ENCODE peak calls at places on chromosomes 12 and 14, in eight cellular contexts. F is HCEC 1CT; D is WTC11; B is hypothalamus; P is stimulated activated effector memory CD8-positive, alpha-beta T cell treated with anti-CD3 and anti-CD28 coated beads, Interleukin-12 subunit alpha, Interleukin-12 subunit beta, amount 100 ng/mL, for 72 hours; K is body of pancreas; C is activated CD8-positive, alpha-beta memory T cell treated with anti-CD3 and anti-CD28 coated beads, Interleukin-2, amount 50 U/mL, for 4 hours; Z is AML-193. Y is an unnamed sample.

GRCh38 chr12:45434094-45434493 is 218.2 kb downstream of the ANO6 start:
- DNase-seq in F (no peak), D (no peak), B (no peak), P (no peak), K (no peak), C (no peak), Z (no peak), Y (no peak)

GRCh38 chr12:6199531-6200265 is 502 bp upstream of the CD9 start:
- DNase-seq in F (peak; percentile 35), D (peak; percentile 60), B (no peak), P (no peak), K (peak; percentile 49), C (no peak), Z (no peak), Y (no peak)

GRCh38 chr14:81234268-81234667 is 13.5 kb upstream of the GTF2A1 start:
- DNase-seq in F (no peak), D (no peak), B (no peak), P (no peak), K (no peak), C (no peak), Z (no peak), Y (no peak)

GRCh38 chr12:45192041-45192695 is 23.7 kb upstream of the ANO6 start:
- DNase-seq in F (peak; percentile 51), D (no peak), B (no peak), P (no peak), K (no peak), C (no peak), Z (peak; percentile 48), Y (no peak)

GRCh38 chr12:21649034-21649433 is 8.6 kb downstream of the LDHB start:
- DNase-seq in F (no peak), D (no peak), B (no peak), P (no peak), K (no peak), C (no peak), Z (no peak), Y (no peak)

GRCh38 chr12:39824505-39825198 is 205.0 kb upstream of the ABCD2 start:
- DNase-seq in F (no peak), D (no peak), B (no peak), P (no peak), K (no peak), C (no peak), Z (no peak), Y (no peak)

GRCh38 chr14:70097576-70098256 is 91.0 kb downstream of the SLC8A3 start:
- DNase-seq in F (no peak), D (no peak), B (no peak), P (no peak), K (no peak), C (no peak), Z (no peak), Y (no peak)

GRCh38 chr14:52068741-52069616 is at the start of gene NID2:
- DNase-seq in F (peak; percentile 97), D (peak; percentile 91), B (no peak), P (peak; percentile 42), K (peak; percentile 69), C (peak; percentile 29), Z (no peak), Y (no peak)

GRCh38 chr12:41905703-41906297 is 238.9 kb downstream of the GXYLT1 start:
- DNase-seq in F (no peak), D (no peak), B (no peak), P (no peak), K (no peak), C (no peak), Z (no peak), Y (no peak)

GRCh38 chr14:87940382-87940781 is 52.6 kb downstream of the GALC start:
- DNase-seq in F (no peak), D (no peak), B (no peak), P (no peak), K (no peak), C (no peak), Z (no peak), Y (no peak)

GRCh38 chr12:67633708-67634107 is 14.8 kb upstream of the DYRK2 start:
- DNase-seq in F (no peak), D (no peak), B (no peak), P (no peak), K (peak; percentile 45), C (no peak), Z (peak; percentile 17), Y (no peak)

GRCh38 chr12:57889541-57889989 is 43.0 kb upstream of the CTDSP2 start:
- DNase-seq in F (peak; percentile 68), D (no peak), B (no peak), P (no peak), K (peak; percentile 54), C (no peak), Z (no peak), Y (no peak)